ENCODE peak calls at places on chromosomes 2 and 18, in nine cellular contexts. P is MCF 10A, C is IMR-90, A is endothelial cell, D is GM13977, F is GM23338, K is astrocyte of the spinal cord, N is MM.1S, J is lower lobe of right lung. Y is an unnamed sample.

GRCh38 chr18:63677490-63678225 is 16.0 kb upstream of the SERPINB3 start:
- DNase-seq in D (no peak), C (peak), P (peak), J (no peak), F (no peak), A (no peak), K (no peak), N (no peak), Y (no peak)

GRCh38 chr2:8590940-8591339 is 90.9 kb upstream of the ID2 start:
- DNase-seq in D (no peak), J (no peak), F (no peak), N (no peak), A (no peak), K (no peak), C (no peak), P (no peak), Y (no peak)

GRCh38 chr2:119201815-119202214 is 21.8 kb upstream of the STEAP3 start:
- DNase-seq in A (no peak), N (no peak), K (no peak), P (no peak), J (no peak), C (no peak), F (no peak), D (no peak), Y (no peak)

GRCh38 chr2:162244559-162245031 is 1.4 kb upstream of the FAP start:
- DNase-seq in A (no peak), F (no peak), N (no peak), C (peak), P (peak), K (peak), J (peak), D (no peak), Y (no peak)

GRCh38 chr2:8416836-8417832 is 264.7 kb upstream of the ID2 start:
- DNase-seq in K (no peak), P (no peak), N (no peak), A (no peak), J (no peak), D (no peak), C (peak), F (no peak), Y (no peak)

GRCh38 chr2:85886585-85886984 is 2.2 kb downstream of the ST3GAL5 start:
- DNase-seq in F (no peak), A (no peak), C (peak), N (no peak), P (peak), K (peak), D (no peak), J (peak), Y (no peak)

GRCh38 chr2:8543412-8544167 is 138.3 kb upstream of the ID2 start:
- DNase-seq in J (peak), C (peak), A (no peak), D (peak), P (peak), K (peak), F (no peak), N (peak), Y (peak)

GRCh38 chr18:62030091-62030985 is 137.5 kb upstream of the RNF152 start:
- DNase-seq in D (no peak), J (no peak), F (no peak), K (peak), P (no peak), N (no peak), C (no peak), A (no peak), Y (no peak)

GRCh38 chr2:15142069-15142689 is 419.0 kb downstream of the NBAS start:
- DNase-seq in D (peak), F (no peak), P (peak), A (peak), J (no peak), N (peak), K (no peak), C (peak), Y (peak)

GRCh38 chr2:9286553-9287399 is 80.2 kb downstream of the ASAP2 start:
- DNase-seq in N (no peak), K (no peak), F (no peak), J (no peak), P (peak), D (no peak), C (peak), A (no peak), Y (no peak)

GRCh38 chr2:239818531-239819011 is 206.6 kb downstream of the NDUFA10 start:
- DNase-seq in N (no peak), P (no peak), D (no peak), K (no peak), A (peak), C (no peak), J (no peak), F (no peak), Y (no peak)

GRCh38 chr2:55595536-55595935 is 21.9 kb downstream of the PPP4R3B start:
- DNase-seq in F (no peak), J (no peak), N (no peak), C (no peak), A (no peak), D (no peak), P (no peak), K (no peak), Y (no peak)

GRCh38 chr2:170361359-170361936 is 183.5 kb downstream of the MYO3B start:
- DNase-seq in P (peak), D (peak), N (peak), C (peak), F (peak), K (peak), J (no peak), A (peak), Y (no peak)

GRCh38 chr18:22983175-22983574 is 50.0 kb downstream of the RBBP8 start:
- DNase-seq in N (peak), J (no peak), F (peak), A (no peak), P (peak), K (peak), D (no peak), C (peak), Y (no peak)

GRCh38 chr2:147025611-147026010 is 819.2 kb upstream of the ACVR2A start:
- DNase-seq in K (peak), J (no peak), P (peak), N (no peak), D (no peak), F (no peak), C (no peak), A (no peak), Y (no peak)

GRCh38 chr2:170972508-170973224 is 43.6 kb downstream of the GORASP2 start:
- DNase-seq in F (no peak), N (peak), C (no peak), K (peak), D (no peak), J (no peak), P (peak), A (no peak), Y (no peak)

GRCh38 chr2:29016500-29016899 is 35.4 kb downstream of the TOGARAM2 start:
- DNase-seq in D (no peak), C (no peak), P (no peak), A (no peak), N (no peak), K (no peak), J (no peak), F (no peak), Y (no peak)

GRCh38 chr2:236538242-236538641 is 31.4 kb upstream of the ACKR3 start:
- DNase-seq in F (no peak), P (no peak), D (peak), N (peak), C (no peak), A (no peak), K (no peak), J (no peak), Y (no peak)

GRCh38 chr2:25168256-25169072 is at the start of gene POMC:
- DNase-seq in D (peak), A (peak), K (peak), P (no peak), C (peak), J (peak), F (peak), N (no peak), Y (peak)

GRCh38 chr2:20590704-20591515 is 60.0 kb downstream of the HS1BP3 start:
- DNase-seq in A (no peak), N (no peak), J (peak), C (no peak), P (no peak), F (no peak), K (no peak), D (no peak), Y (no peak)

GRCh38 chr2:226445216-226445861 is 354.3 kb downstream of the IRS1 start:
- DNase-seq in C (no peak), P (no peak), J (no peak), K (no peak), F (no peak), D (no peak), N (no peak), A (no peak), Y (no peak)

GRCh38 chr2:74625658-74626425 is 22.3 kb downstream of the M1AP start:
- DNase-seq in D (no peak), P (no peak), C (peak), K (no peak), J (no peak), F (peak), N (no peak), A (no peak), Y (no peak)

GRCh38 chr2:237488901-237489860 is 2.1 kb downstream of the MLPH start:
- DNase-seq in C (peak), D (no peak), F (no peak), P (peak), N (no peak), A (no peak), J (no peak), K (peak), Y (no peak)

GRCh38 chr18:22024924-22025323 is 144.5 kb upstream of the GATA6 start:
- DNase-seq in J (no peak), A (no peak), K (no peak), C (no peak), P (no peak), D (no peak), F (no peak), N (no peak), Y (no peak)

GRCh38 chr2:120444691-120445240 is 98.8 kb downstream of the INHBB start:
- DNase-seq in D (no peak), K (no peak), C (no peak), P (no peak), F (no peak), N (no peak), A (no peak), J (no peak), Y (no peak)

GRCh38 chr2:12716250-12717190 is at the start of gene TRIB2:
- DNase-seq in J (peak), F (peak), N (peak), P (peak), A (peak), C (peak), K (peak), D (peak), Y (peak)

GRCh38 chr2:138503087-138503442 is 1.5 kb downstream of the SPOPL start:
- DNase-seq in C (no peak), K (no peak), J (no peak), N (no peak), D (no peak), A (no peak), F (no peak), P (peak), Y (no peak)

GRCh38 chr2:27306136-27306535 is 2.1 kb downstream of the UCN start:
- DNase-seq in N (no peak), P (no peak), F (peak), D (no peak), A (no peak), C (no peak), K (no peak), J (no peak), Y (no peak)

GRCh38 chr2:227761734-227762476 is 16.2 kb downstream of the SCYGR8 start:
- DNase-seq in A (no peak), N (no peak), F (no peak), C (peak), D (no peak), P (no peak), J (no peak), K (no peak), Y (no peak)

GRCh38 chr18:59249186-59249774 is 24.0 kb downstream of the RAX start:
- DNase-seq in J (no peak), F (peak), N (peak), C (peak), K (peak), D (peak), A (peak), P (peak), Y (no peak)

GRCh38 chr2:230054079-230054478 is 14.6 kb downstream of the SLC16A14 start:
- DNase-seq in A (no peak), K (peak), P (peak), F (no peak), D (peak), N (no peak), C (peak), J (no peak), Y (no peak)

GRCh38 chr2:14634223-14634884 is 1.8 kb downstream of the LRATD1 start:
- DNase-seq in N (peak), K (peak), J (peak), D (peak), A (peak), F (peak), P (peak), C (peak), Y (no peak)

GRCh38 chr2:172698041-172698863 is 37.4 kb upstream of the RAPGEF4 start:
- DNase-seq in K (peak), P (peak), C (peak), D (peak), F (no peak), J (no peak), N (no peak), A (no peak), Y (no peak)

GRCh38 chr2:104919127-104919526 is 65.2 kb downstream of the POU3F3 start:
- DNase-seq in K (no peak), N (no peak), J (no peak), C (no peak), P (peak), D (no peak), F (no peak), A (no peak), Y (no peak)

GRCh38 chr2:104929663-104930062 is 75.7 kb downstream of the POU3F3 start:
- DNase-seq in P (no peak), A (no peak), F (no peak), K (no peak), N (no peak), J (no peak), D (no peak), C (no peak), Y (no peak)

GRCh38 chr2:104923665-104924064 is 69.8 kb downstream of the POU3F3 start:
- DNase-seq in C (no peak), A (no peak), P (peak), D (no peak), F (no peak), N (peak), K (no peak), J (no peak), Y (no peak)
- TF ChIP-seq CTCF in C (no peak), A (no peak), P (no peak), D (no peak), F (no peak), N (peak), K (no peak), J (no peak), Y (no peak)

GRCh38 chr2:3692375-3692774 is 11.0 kb upstream of the DCDC2C start:
- DNase-seq in K (peak), J (no peak), C (peak), D (no peak), N (no peak), F (peak), P (peak), A (no peak), Y (no peak)
- TF ChIP-seq CTCF in K (peak), J (peak), C (peak), D (peak), N (peak), F (peak), P (peak), A (no peak), Y (no peak)

DNA sequence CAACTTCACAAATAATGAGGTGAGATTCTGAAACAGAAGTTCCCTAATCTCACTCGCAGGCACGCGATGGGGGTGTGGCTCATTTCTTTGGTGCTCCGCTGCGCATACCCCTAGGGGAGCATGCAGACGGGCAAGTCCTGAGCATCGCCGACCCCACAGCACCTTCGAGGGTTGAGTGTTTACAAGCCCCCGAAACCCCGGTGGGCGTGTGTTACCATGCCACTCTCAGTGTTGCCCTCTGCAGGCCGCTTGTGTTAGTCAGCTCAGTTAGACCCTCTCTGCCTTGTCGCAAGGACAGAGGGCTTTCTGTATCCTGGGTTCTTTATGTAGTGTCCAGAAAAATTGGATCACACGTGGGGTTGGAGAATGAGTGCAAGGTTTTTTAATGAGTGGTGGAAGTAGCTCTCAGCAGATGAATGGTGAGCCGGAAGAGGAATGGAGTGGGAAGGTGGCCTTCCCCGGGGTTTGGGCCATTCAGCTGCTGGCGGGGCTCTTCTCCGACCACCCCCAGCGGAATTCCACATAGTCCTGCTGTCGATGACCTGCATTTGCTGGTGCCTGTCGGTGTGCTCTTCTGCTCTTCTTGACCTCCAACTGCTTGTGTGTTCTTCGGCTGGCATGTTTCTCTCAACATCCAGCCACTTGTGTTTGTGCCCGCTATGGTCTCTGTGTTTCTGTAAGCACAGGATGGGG is 191.3 kb downstream of the RPRM start:
- DNase-seq in A (peak), F (peak), N (no peak), K (no peak), J (no peak), D (no peak), C (no peak), P (no peak), Y (no peak)
- TF ChIP-seq CTCF in A (no peak), F (peak), N (peak), K (peak), J (no peak), D (peak), C (no peak), P (no peak), Y (no peak)

GRCh38 chr2:223957092-223957851 is at the start of gene MRPL44:
- DNase-seq in D (peak), K (peak), J (peak), P (peak), F (peak), A (peak), C (peak), N (peak), Y (peak)
- TF ChIP-seq CTCF in D (no peak), K (no peak), J (no peak), P (no peak), F (no peak), A (no peak), C (no peak), N (no peak), Y (no peak)

GRCh38 chr2:4976407-4976806 is 715.8 kb upstream of the SOX11 start:
- DNase-seq in P (no peak), K (no peak), N (no peak), A (no peak), D (no peak), F (peak), C (no peak), J (no peak), Y (no peak)
- TF ChIP-seq CTCF in P (no peak), K (no peak), N (no peak), A (no peak), D (no peak), F (no peak), C (no peak), J (no peak), Y (no peak)

GRCh38 chr2:105769504-105769903 is 24.8 kb downstream of the NCK2 start:
- DNase-seq in A (peak), F (peak), P (no peak), D (no peak), N (no peak), J (no peak), K (peak), C (no peak), Y (no peak)
- TF ChIP-seq CTCF in A (peak), F (no peak), P (no peak), D (no peak), N (no peak), J (peak), K (peak), C (no peak), Y (no peak)

GRCh38 chr18:70166668-70167067 is 38.8 kb downstream of the RTTN start:
- DNase-seq in A (no peak), N (no peak), F (no peak), C (no peak), D (no peak), J (no peak), K (peak), P (no peak), Y (no peak)

GRCh38 chr18:70169747-70170146 is 35.7 kb downstream of the RTTN start:
- DNase-seq in N (no peak), F (no peak), P (no peak), C (no peak), A (no peak), D (no peak), K (no peak), J (no peak), Y (no peak)

GRCh38 chr18:70176537-70176936 is 28.9 kb downstream of the RTTN start:
- DNase-seq in K (no peak), F (no peak), N (no peak), A (no peak), P (no peak), C (no peak), J (no peak), D (no peak), Y (no peak)

GRCh38 chr18:70175216-70175615 is 30.3 kb downstream of the RTTN start:
- DNase-seq in F (no peak), D (no peak), K (no peak), J (no peak), C (no peak), A (no peak), P (no peak), N (no peak), Y (no peak)

DNA sequence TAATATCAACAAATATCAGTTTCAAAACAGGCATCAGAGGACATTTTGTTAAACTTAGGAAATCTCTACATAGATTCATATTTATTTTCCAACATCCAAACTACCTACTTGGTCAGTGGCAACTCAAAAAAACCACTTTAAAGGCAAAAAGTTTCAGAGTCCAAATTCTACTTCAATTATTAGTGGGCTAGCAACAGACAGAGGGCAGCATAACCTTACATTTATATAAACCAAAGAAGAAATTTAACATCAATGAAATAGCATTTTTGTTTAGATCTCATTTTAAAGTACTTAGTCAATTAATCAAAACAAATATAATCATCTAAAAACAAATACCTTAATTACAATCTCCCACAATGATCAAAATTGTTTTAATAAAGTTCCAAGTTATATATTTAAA is 33.3 kb downstream of the RTTN start:
- DNase-seq in F (peak), C (peak), D (no peak), A (no peak), K (peak), N (no peak), P (peak), J (no peak), Y (no peak)
- TF ChIP-seq CTCF in F (no peak), C (peak), D (peak), A (no peak), K (peak), N (peak), P (peak), J (peak), Y (no peak)

Y was measured in activated B cell treated with CpG ODN at 0.5 μM for 24 hours.